ENCODE peak calls at places on chromosomes 4 and X, in six cellular contexts. One of them, this sample, is unnamed.

GRCh38 chrX:148601034-148601433 is 100.6 kb downstream of the AFF2 start:
- DNase-seq in H9: no peak
- DNase-seq in H1: no peak
- DNase-seq in IMR-90: no peak
- DNase-seq in mesenchymal stem cell: peak
- DNase-seq in neuronal stem cell: no peak
- DNase-seq in this sample: peak

GRCh38 chr4:94561249-94562024 is 109.7 kb downstream of the PDLIM5 start:
- DNase-seq in mesenchymal stem cell: peak
- DNase-seq in neuronal stem cell: no peak
- DNase-seq in H1: no peak
- DNase-seq in H9: no peak
- DNase-seq in IMR-90: peak
- DNase-seq in this sample: no peak

GRCh38 chrX:40374486-40374885 is 206.3 kb upstream of the ATP6AP2 start:
- DNase-seq in IMR-90: no peak
- DNase-seq in H1: no peak
- DNase-seq in mesenchymal stem cell: no peak
- DNase-seq in neuronal stem cell: no peak
- DNase-seq in H9: no peak
- DNase-seq in this sample: no peak

GRCh38 chrX:31480696-31481095 is 408.9 kb upstream of the FTHL17 start:
- DNase-seq in mesenchymal stem cell: no peak
- DNase-seq in neuronal stem cell: no peak
- DNase-seq in IMR-90: no peak
- DNase-seq in H9: no peak
- DNase-seq in H1: no peak
- DNase-seq in this sample: no peak

GRCh38 chrX:71253253-71254091 is 468 bp downstream of the ZMYM3 start:
- DNase-seq in neuronal stem cell: peak
- DNase-seq in H9: peak
- DNase-seq in H1: no peak
- DNase-seq in mesenchymal stem cell: peak
- DNase-seq in IMR-90: peak
- DNase-seq in this sample: peak

GRCh38 chr4:1515763-1516162 is 109.5 kb upstream of the NKX1-1 start:
- DNase-seq in H1: no peak
- DNase-seq in neuronal stem cell: no peak
- DNase-seq in IMR-90: no peak
- DNase-seq in H9: no peak
- DNase-seq in mesenchymal stem cell: no peak
- DNase-seq in this sample: no peak

GRCh38 chr4:8267077-8267476 is 2.5 kb upstream of the HTRA3 start:
- DNase-seq in H9: peak
- DNase-seq in neuronal stem cell: peak
- DNase-seq in H1: peak
- DNase-seq in mesenchymal stem cell: peak
- DNase-seq in IMR-90: peak
- DNase-seq in this sample: peak

GRCh38 chrX:16215660-16216059 is 48.4 kb downstream of the MAGEB17 start:
- DNase-seq in H9: no peak
- DNase-seq in neuronal stem cell: no peak
- DNase-seq in mesenchymal stem cell: no peak
- DNase-seq in IMR-90: no peak
- DNase-seq in H1: no peak
- DNase-seq in this sample: no peak

GRCh38 chr4:89610236-89610635 is 226.7 kb downstream of the SNCA start:
- DNase-seq in mesenchymal stem cell: no peak
- DNase-seq in H1: no peak
- DNase-seq in H9: no peak
- DNase-seq in IMR-90: no peak
- DNase-seq in neuronal stem cell: no peak
- DNase-seq in this sample: peak

GRCh38 chr4:82798168-82799005 is at the start of gene SCD5:
- DNase-seq in IMR-90: peak
- DNase-seq in H9: peak
- DNase-seq in H1: no peak
- DNase-seq in neuronal stem cell: peak
- DNase-seq in mesenchymal stem cell: peak
- DNase-seq in this sample: peak

GRCh38 chr4:169253087-169253675 is 17.6 kb downstream of the SH3RF1 start:
- DNase-seq in H1: no peak
- DNase-seq in mesenchymal stem cell: no peak
- DNase-seq in neuronal stem cell: no peak
- DNase-seq in H9: no peak
- DNase-seq in IMR-90: no peak
- DNase-seq in this sample: no peak

GRCh38 chr4:99087887-99088484 is 602 bp downstream of the ADH5 start:
- DNase-seq in H9: peak
- DNase-seq in H1: no peak
- DNase-seq in IMR-90: peak
- DNase-seq in mesenchymal stem cell: peak
- DNase-seq in neuronal stem cell: no peak
- DNase-seq in this sample: peak

GRCh38 chr4:149549911-149550310 is 265.7 kb downstream of the IQCM start:
- DNase-seq in IMR-90: no peak
- DNase-seq in H1: peak
- DNase-seq in neuronal stem cell: no peak
- DNase-seq in mesenchymal stem cell: no peak
- DNase-seq in H9: peak
- DNase-seq in this sample: peak

GRCh38 chr4:152398060-152398459 is 137.8 kb downstream of the FBXW7 start:
- DNase-seq in mesenchymal stem cell: peak
- DNase-seq in H1: no peak
- DNase-seq in H9: no peak
- DNase-seq in neuronal stem cell: no peak
- DNase-seq in IMR-90: peak
- DNase-seq in this sample: no peak

GRCh38 chr4:56245547-56246229 is 141.6 kb downstream of the AASDH start:
- DNase-seq in mesenchymal stem cell: no peak
- DNase-seq in IMR-90: no peak
- DNase-seq in H1: no peak
- DNase-seq in neuronal stem cell: no peak
- DNase-seq in H9: no peak
- DNase-seq in this sample: no peak

GRCh38 chrX:14913241-14913640 is 40.0 kb downstream of the MOSPD2 start:
- DNase-seq in IMR-90: peak
- DNase-seq in mesenchymal stem cell: no peak
- DNase-seq in H9: no peak
- DNase-seq in neuronal stem cell: no peak
- DNase-seq in H1: no peak
- DNase-seq in this sample: no peak

GRCh38 chr4:11634283-11634682 is 205.6 kb upstream of the HS3ST1 start:
- DNase-seq in IMR-90: no peak
- DNase-seq in H1: no peak
- DNase-seq in neuronal stem cell: no peak
- DNase-seq in mesenchymal stem cell: no peak
- DNase-seq in H9: no peak
- DNase-seq in this sample: no peak

GRCh38 chr4:113094802-113095201 is 45.3 kb downstream of the ANK2 start:
- DNase-seq in neuronal stem cell: no peak
- DNase-seq in H1: no peak
- DNase-seq in H9: no peak
- DNase-seq in IMR-90: no peak
- DNase-seq in mesenchymal stem cell: peak
- DNase-seq in this sample: peak

GRCh38 chrX:1442724-1443367 is 9.9 kb downstream of the ASMTL start:
- DNase-seq in mesenchymal stem cell: no peak
- DNase-seq in H1: no peak
- DNase-seq in H9: peak
- DNase-seq in IMR-90: no peak
- DNase-seq in neuronal stem cell: no peak
- DNase-seq in this sample: no peak

GRCh38 chr4:87007345-87008181 is 72.8 kb downstream of the AFF1 start:
- DNase-seq in mesenchymal stem cell: peak
- DNase-seq in IMR-90: peak
- DNase-seq in H1: no peak
- DNase-seq in H9: no peak
- DNase-seq in neuronal stem cell: peak
- DNase-seq in this sample: peak

GRCh38 chr4:52957220-52957686 is 95.1 kb downstream of the RASL11B start:
- DNase-seq in H9: no peak
- DNase-seq in mesenchymal stem cell: no peak
- DNase-seq in H1: no peak
- DNase-seq in neuronal stem cell: peak
- DNase-seq in IMR-90: peak
- DNase-seq in this sample: no peak

GRCh38 chr4:183444953-183445543 is 612 bp downstream of the CDKN2AIP start:
- DNase-seq in mesenchymal stem cell: no peak
- DNase-seq in H9: no peak
- DNase-seq in H1: no peak
- DNase-seq in IMR-90: no peak
- DNase-seq in neuronal stem cell: no peak
- DNase-seq in this sample: peak

DNA sequence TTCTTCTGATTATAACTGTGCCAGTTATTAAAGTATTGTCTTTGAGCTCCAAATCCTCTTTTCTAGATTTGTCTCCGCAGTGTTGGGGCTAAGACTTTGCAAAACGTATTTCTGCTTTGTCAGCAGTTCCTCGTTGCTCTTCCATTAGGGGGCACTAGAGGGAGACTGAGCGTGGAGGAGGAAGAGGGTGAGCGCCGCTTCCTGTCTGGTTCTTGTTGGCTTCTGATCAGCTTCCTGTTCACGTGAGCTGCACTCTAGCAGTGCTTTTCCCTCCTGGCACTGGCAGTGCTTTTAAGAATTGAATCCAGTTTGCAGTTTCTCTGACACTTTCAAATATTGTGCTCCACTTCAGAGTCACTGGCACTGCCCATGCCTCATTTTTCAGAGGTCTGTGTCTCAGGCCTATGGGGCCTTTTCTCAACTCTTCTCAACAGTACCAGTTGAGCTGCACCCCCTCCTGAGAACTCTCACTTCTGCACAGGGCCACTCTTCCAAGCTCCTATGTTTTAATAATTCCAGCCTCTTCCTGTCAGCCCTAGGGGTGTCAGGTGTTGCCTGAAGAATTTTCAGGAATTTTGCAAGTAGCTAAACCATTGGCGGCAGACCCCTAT is 54.4 kb upstream of the LCORL start:
- DNase-seq in IMR-90: peak
- DNase-seq in H1: peak
- DNase-seq in mesenchymal stem cell: no peak
- DNase-seq in neuronal stem cell: no peak
- DNase-seq in H9: peak
- DNase-seq in this sample: peak
- H3K4me2 ChIP-seq in IMR-90: no peak
- H3K4me2 ChIP-seq in H1: no peak
- H3K4me2 ChIP-seq in mesenchymal stem cell: no peak
- H3K4me2 ChIP-seq in neuronal stem cell: no peak
- H3K4me2 ChIP-seq in H9: no peak
- H3K4me2 ChIP-seq in this sample: no peak

GRCh38 chrX:2536974-2537373 is 36.2 kb upstream of the DHRSX start:
- DNase-seq in H9: no peak
- DNase-seq in mesenchymal stem cell: no peak
- DNase-seq in neuronal stem cell: no peak
- DNase-seq in H1: no peak
- DNase-seq in IMR-90: no peak
- DNase-seq in this sample: no peak
- H2AK5ac ChIP-seq in H9: no peak
- H2AK5ac ChIP-seq in mesenchymal stem cell: no peak
- H2AK5ac ChIP-seq in neuronal stem cell: no peak
- H2AK5ac ChIP-seq in H1: no peak
- H2AK5ac ChIP-seq in IMR-90: no peak
- H2AK5ac ChIP-seq in this sample: no peak

GRCh38 chrX:119482497-119483480 is 14.5 kb downstream of the SLC25A5 start:
- DNase-seq in neuronal stem cell: no peak
- DNase-seq in mesenchymal stem cell: peak
- DNase-seq in H9: peak
- DNase-seq in IMR-90: peak
- DNase-seq in H1: no peak
- DNase-seq in this sample: peak
- H3K4me2 ChIP-seq in neuronal stem cell: no peak
- H3K4me2 ChIP-seq in mesenchymal stem cell: peak
- H3K4me2 ChIP-seq in H9: peak
- H3K4me2 ChIP-seq in IMR-90: peak
- H3K4me2 ChIP-seq in H1: peak
- H3K4me2 ChIP-seq in this sample: peak

DNA sequence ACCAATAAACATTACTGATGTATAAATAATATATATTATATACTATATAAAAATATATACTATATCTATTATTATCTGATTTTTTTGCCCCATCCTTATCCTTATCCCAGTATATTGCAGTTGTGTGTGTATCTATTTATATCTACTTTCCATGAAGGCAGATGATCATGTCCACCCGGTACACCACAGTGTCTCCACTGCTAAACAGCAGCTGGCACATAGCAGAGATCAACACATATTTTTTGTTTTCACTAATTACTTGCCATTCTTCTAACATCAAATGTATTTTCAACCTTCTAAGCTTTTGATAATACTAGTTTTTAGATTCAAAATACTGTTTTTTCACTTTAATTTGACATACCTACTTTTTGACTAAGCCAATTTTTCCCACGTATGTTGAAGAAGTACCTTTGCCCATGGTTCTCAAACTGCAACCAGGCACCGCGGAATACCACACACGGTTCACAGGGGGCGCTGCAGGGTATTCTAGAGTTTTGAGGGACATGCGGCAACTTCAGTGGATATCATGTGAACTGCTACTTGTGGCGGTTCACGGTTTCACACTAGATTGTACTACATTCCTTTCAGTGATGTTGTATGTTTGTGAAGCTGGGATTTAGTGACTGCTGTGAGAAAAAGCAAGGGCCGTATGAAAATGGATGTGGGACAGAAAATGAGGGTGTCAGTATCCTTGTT is 182.5 kb upstream of the NPY2R start:
- DNase-seq in H1: peak
- DNase-seq in neuronal stem cell: peak
- DNase-seq in mesenchymal stem cell: no peak
- DNase-seq in H9: peak
- DNase-seq in IMR-90: no peak
- DNase-seq in this sample: peak
- H2AK5ac ChIP-seq in H1: no peak
- H2AK5ac ChIP-seq in neuronal stem cell: no peak
- H2AK5ac ChIP-seq in mesenchymal stem cell: no peak
- H2AK5ac ChIP-seq in H9: no peak
- H2AK5ac ChIP-seq in IMR-90: no peak
- H2AK5ac ChIP-seq in this sample: no peak

DNA sequence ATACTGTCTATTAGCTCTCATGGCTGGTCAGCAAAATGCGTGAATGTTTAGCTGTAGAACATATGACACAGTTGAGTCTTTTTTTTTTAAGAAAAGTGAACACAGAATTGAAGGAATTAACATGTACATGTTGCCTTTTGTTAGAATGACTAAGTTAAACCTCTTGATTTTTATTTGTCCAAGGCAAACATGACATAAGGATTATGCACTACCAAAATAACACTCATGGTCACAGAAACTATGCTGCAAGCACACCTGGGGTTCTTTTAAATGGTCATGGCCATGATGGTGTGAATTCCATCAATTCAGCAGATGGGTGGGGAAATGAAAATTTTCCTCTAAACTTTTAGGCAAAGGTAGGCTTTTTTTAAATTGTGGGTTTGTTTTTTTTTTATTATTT is 80.1 kb upstream of the CXCL13 start:
- DNase-seq in neuronal stem cell: no peak
- DNase-seq in H1: no peak
- DNase-seq in H9: no peak
- DNase-seq in mesenchymal stem cell: no peak
- DNase-seq in IMR-90: no peak
- DNase-seq in this sample: no peak
- H3K4me2 ChIP-seq in neuronal stem cell: no peak
- H3K4me2 ChIP-seq in H1: no peak
- H3K4me2 ChIP-seq in H9: no peak
- H3K4me2 ChIP-seq in mesenchymal stem cell: no peak
- H3K4me2 ChIP-seq in IMR-90: no peak
- H3K4me2 ChIP-seq in this sample: no peak

This sample was measured in mesendoderm.